ENCODE peak calls at places on chromosomes 7 and 10, in four cellular contexts. T is NCI-H2081 treated with DMSO at 0.1 percent for 48 hours, F is ascending aorta, R is hippocampal formation. M is an unnamed sample.

GRCh38 chr7:121831320-121831719 is 41.6 kb upstream of the PTPRZ1 start:
- DNase-seq in T (no peak), F (no peak), R (peak), M (no peak)

GRCh38 chr7:40571796-40572195 is 437.0 kb downstream of the SUGCT start:
- DNase-seq in T (no peak), F (no peak), R (no peak), M (peak)

GRCh38 chr7:24025094-24025493 is 258.9 kb upstream of the NPY start:
- DNase-seq in T (no peak), F (no peak), R (no peak), M (peak)

GRCh38 chr10:62637249-62638061 is 167.1 kb upstream of the ADO start:
- DNase-seq in T (no peak), F (no peak), R (no peak), M (peak)

GRCh38 chr7:91953618-91954017 is 13.0 kb downstream of the AKAP9 start:
- DNase-seq in T (no peak), F (no peak), R (no peak), M (peak)

GRCh38 chr10:105742184-105742583 is 1101.1 kb downstream of the SORCS3 start:
- DNase-seq in T (no peak), F (no peak), R (no peak), M (peak)

GRCh38 chr10:14758994-14759664 is 15.6 kb downstream of the FAM107B start:
- DNase-seq in T (no peak), F (no peak), R (no peak), M (peak)

GRCh38 chr10:99983280-99983988 is 26.3 kb downstream of the DNMBP start:
- DNase-seq in T (no peak), F (no peak), R (no peak), M (peak)

GRCh38 chr10:49448924-49449323 is 53.0 kb upstream of the DRGX start:
- DNase-seq in T (no peak), F (no peak), R (no peak), M (peak)

GRCh38 chr7:13770305-13770704 is 219.2 kb downstream of the ETV1 start:
- DNase-seq in T (no peak), F (no peak), R (no peak), M (peak)

GRCh38 chr7:12757443-12757842 is 70.0 kb downstream of the ARL4A start:
- DNase-seq in T (no peak), F (no peak), R (no peak), M (peak)

GRCh38 chr10:86585037-86585725 is 63.6 kb upstream of the WAPL start:
- DNase-seq in T (no peak), F (peak), R (peak), M (peak)

GRCh38 chr10:23829556-23829955 is 379.4 kb upstream of the KIAA1217 start:
- DNase-seq in T (no peak), F (no peak), R (no peak), M (no peak)

GRCh38 chr7:41098846-41099245 is 604.0 kb downstream of the INHBA start:
- DNase-seq in T (no peak), F (no peak), R (no peak), M (no peak)

GRCh38 chr7:105902325-105902911 is 26.0 kb upstream of the ATXN7L1 start:
- DNase-seq in T (no peak), F (no peak), R (no peak), M (no peak)

GRCh38 chr10:102675151-102675886 is 31.0 kb downstream of the TRIM8 start:
- DNase-seq in T (no peak), F (peak), R (no peak), M (no peak)

GRCh38 chr10:46523881-46524470 is 32.5 kb downstream of the GPRIN2 start:
- DNase-seq in T (no peak), F (peak), R (no peak), M (peak)

GRCh38 chr7:131285558-131285957 is 42.1 kb upstream of the MKLN1 start:
- DNase-seq in T (no peak), F (peak), R (no peak), M (no peak)

GRCh38 chr10:121313119-121313858 is 285.0 kb downstream of the FGFR2 start:
- DNase-seq in T (no peak), F (no peak), R (no peak), M (no peak)

GRCh38 chr10:111297351-111297848 is 220.6 kb downstream of the ADRA2A start:
- DNase-seq in T (no peak), F (no peak), R (no peak), M (peak)

GRCh38 chr7:101538596-101539459 is 90.3 kb downstream of the MYL10 start:
- DNase-seq in T (no peak), F (peak), R (peak), M (peak)

GRCh38 chr7:25931156-25931555 is 220.8 kb upstream of the NFE2L3 start:
- DNase-seq in T (no peak), F (no peak), R (no peak), M (no peak)

GRCh38 chr7:130845581-130846085 is 111.6 kb upstream of the KLF14 start:
- DNase-seq in T (no peak), F (no peak), R (no peak), M (peak)

GRCh38 chr10:75191821-75192568 is 18.6 kb upstream of the VDAC2 start:
- DNase-seq in T (no peak), F (peak), R (no peak), M (peak)

GRCh38 chr7:131546126-131546525 is 10.3 kb downstream of the PODXL start:
- DNase-seq in T (no peak), F (no peak), R (no peak), M (peak)

GRCh38 chr10:120429395-120429794 is 27.6 kb upstream of the PLPP4 start:
- DNase-seq in T (no peak), F (no peak), R (no peak), M (no peak)

M was measured in ELR.